ENCODE peak calls at places on chromosome 18, in five cellular contexts. N is GM23248, L is WERI-Rb-1, G is small intestine, D is substantia nigra. U is an unnamed sample.

GRCh38 chr18:23631746-23632145 is 31.0 kb downstream of the ANKRD29 start:
- DNase-seq in D (no peak), L (no peak), G (no peak), N (peak; percentile 18), U (no peak)

GRCh38 chr18:42412281-42412680 is 457.2 kb downstream of the PIK3C3 start:
- DNase-seq in D (no peak), G (no peak), N (no peak), L (no peak), U (no peak)

GRCh38 chr18:80250740-80251364 is 3.5 kb upstream of the PARD6G start:
- DNase-seq in N (no peak), G (no peak), D (no peak), L (peak; percentile 69), U (no peak)

GRCh38 chr18:74251297-74252031 is 40.3 kb downstream of the CYB5A start:
- DNase-seq in L (no peak), N (peak; percentile 70), D (no peak), G (peak; percentile 88), U (peak; percentile 22)

GRCh38 chr18:27261769-27262549 is 76.9 kb upstream of the CHST9 start:
- DNase-seq in G (no peak), N (no peak), L (no peak), D (no peak), U (no peak)

GRCh38 chr18:3456686-3457069 is 6.7 kb downstream of the TGIF1 start:
- DNase-seq in D (no peak), G (peak; percentile 89), L (no peak), N (no peak), U (no peak)

GRCh38 chr18:26383454-26384270 is 157.4 kb downstream of the TAF4B start:
- DNase-seq in N (peak; percentile 68), D (no peak), L (no peak), G (peak; percentile 42), U (peak; percentile 56)

GRCh38 chr18:44453505-44453904 is 227.2 kb upstream of the SETBP1 start:
- DNase-seq in G (no peak), D (no peak), L (no peak), N (peak; percentile 49), U (peak; percentile 23)

GRCh38 chr18:48547456-48548403 is 8.9 kb downstream of the CTIF start:
- DNase-seq in N (peak; percentile 96), D (no peak), G (no peak), L (no peak), U (peak; percentile 93)

U was measured in myocyte.